ENCODE peak calls at places on chromosome X, in nine cellular contexts. A, B, U, F, N, X, M, I and Y are unnamed samples.
A peak's percentile ranks its signal among the peaks of the same experiment; 100 is the strongest.

GRCh38 chrX:153477039-153477438 is 6.7 kb upstream of the HAUS7 start:
- DNase-seq in B (peak; percentile 75), X (peak; percentile 81), U (no peak), A (no peak), M (peak; percentile 68), I (no peak), N (no peak), F (no peak), Y (no peak)

GRCh38 chrX:72025236-72025770 is 106.4 kb downstream of the RTL5 start:
- DNase-seq in N (no peak), M (no peak), F (no peak), B (no peak), I (peak; percentile 7), X (no peak), A (no peak), U (no peak), Y (no peak)

GRCh38 chrX:32525234-32525633 is 686.1 kb downstream of the DMD start:
- DNase-seq in F (no peak), M (no peak), U (no peak), A (no peak), X (no peak), I (no peak), N (no peak), B (no peak), Y (no peak)

GRCh38 chrX:147832707-147833348 is 78.9 kb upstream of the FMR1 start:
- DNase-seq in X (no peak), F (no peak), U (no peak), M (no peak), N (no peak), I (no peak), A (no peak), B (no peak), Y (no peak)

GRCh38 chrX:130170752-130171445 is 863 bp upstream of the RAB33A start:
- DNase-seq in M (peak; percentile 47), F (peak; percentile 64), A (peak; percentile 65), U (peak; percentile 51), N (peak; percentile 31), B (peak; percentile 37), X (peak; percentile 67), I (no peak), Y (peak; percentile 94)

GRCh38 chrX:42616981-42617380 is 161.0 kb downstream of the PPP1R2C start:
- DNase-seq in I (no peak), B (no peak), X (no peak), A (no peak), N (no peak), M (no peak), F (no peak), U (no peak), Y (no peak)

GRCh38 chrX:115616943-115617563 is 56.1 kb downstream of the PLS3 start:
- DNase-seq in A (no peak), M (peak; percentile 87), X (no peak), N (no peak), F (no peak), I (no peak), B (peak; percentile 64), U (no peak), Y (no peak)

GRCh38 chrX:19658030-19658429 is 142.7 kb upstream of the MAP3K15 start:
- DNase-seq in F (no peak), A (no peak), I (no peak), N (no peak), B (peak; percentile 38), X (no peak), M (peak; percentile 34), U (no peak), Y (no peak)

GRCh38 chrX:48086119-48086518 is 14.7 kb upstream of the ZNF630 start:
- DNase-seq in B (no peak), U (no peak), N (no peak), I (no peak), X (no peak), F (no peak), M (no peak), A (no peak), Y (no peak)

GRCh38 chrX:64204252-64204651 is 1.3 kb downstream of the AMER1 start:
- DNase-seq in X (no peak), F (no peak), B (peak; percentile 36), U (no peak), N (peak; percentile 29), I (peak; percentile 69), A (peak; percentile 79), M (peak; percentile 2), Y (no peak)

GRCh38 chrX:107000013-107000515 is at the start of gene MORC4:
- DNase-seq in U (no peak), B (peak; percentile 88), I (peak; percentile 91), A (peak; percentile 87), F (peak; percentile 20), M (peak; percentile 83), N (peak; percentile 84), X (peak; percentile 62), Y (peak; percentile 65)

GRCh38 chrX:119971184-119971583 is 27.6 kb upstream of the NKAP start:
- DNase-seq in F (no peak), B (no peak), A (no peak), M (no peak), X (no peak), I (no peak), U (no peak), N (no peak), Y (no peak)

GRCh38 chrX:153494541-153495361 is at the start of gene BGN:
- DNase-seq in U (no peak), B (peak; percentile 75), M (peak; percentile 65), A (peak; percentile 83), N (no peak), F (no peak), I (no peak), X (peak; percentile 57), Y (no peak)

GRCh38 chrX:23919706-23920320 is 12.0 kb downstream of the CXorf58 start:
- DNase-seq in M (no peak), A (no peak), B (no peak), I (no peak), F (no peak), N (no peak), X (no peak), U (no peak), Y (no peak)